ENCODE peak calls at places on chromosomes 4 and X, in seven cellular contexts. O is Panc1, L is K562, A is SK-N-SH, T is GM12878, F is H1, N is HepG2. V is an unnamed sample. For H3K4me1, the result is how much of the 10 kb centered on the place peaks cover.

GRCh38 chrX:33205321-33205720 is 6.0 kb downstream of the DMD start:
- DNase-seq in O (no peak), L (no peak), A (no peak), T (no peak), F (no peak), N (no peak), V (no peak)

GRCh38 chr4:73311428-73311827 is 52.8 kb upstream of the ANKRD17 start:
- DNase-seq in O (no peak), L (peak), A (no peak), T (no peak), F (no peak), N (peak), V (peak)

GRCh38 chrX:3393168-3393567 is 46.7 kb upstream of the MXRA5 start:
- DNase-seq in O (no peak), L (no peak), A (no peak), T (no peak), F (no peak), N (no peak), V (no peak)

GRCh38 chrX:134624046-134624430 is 34.2 kb downstream of the PLAC1 start:
- DNase-seq in O (no peak), L (no peak), A (no peak), T (no peak), F (no peak), N (peak), V (no peak)

GRCh38 chr4:10053635-10054453 is 32.5 kb upstream of the SLC2A9 start:
- DNase-seq in O (no peak), L (no peak), A (no peak), T (no peak), F (no peak), N (no peak), V (no peak)

GRCh38 chr4:26086621-26087068 is 172.6 kb downstream of the SMIM20 start:
- DNase-seq in O (no peak), L (no peak), A (peak), T (no peak), F (no peak), N (no peak), V (no peak)

GRCh38 chrX:11628399-11628798 is 37.3 kb downstream of the ARHGAP6 start:
- DNase-seq in O (no peak), L (no peak), A (no peak), T (no peak), F (no peak), N (no peak), V (no peak)

GRCh38 chr4:54587107-54587506 is 70.7 kb upstream of the KIT start:
- DNase-seq in O (no peak), L (no peak), A (no peak), T (no peak), F (no peak), N (no peak), V (no peak)

GRCh38 chr4:63563288-63564014 is 845.8 kb downstream of the TECRL start:
- DNase-seq in O (no peak), L (no peak), A (no peak), T (no peak), F (no peak), N (no peak), V (no peak)

GRCh38 chrX:136525738-136526606 is 6.0 kb upstream of the VGLL1 start:
- DNase-seq in O (peak), L (no peak), A (no peak), T (no peak), F (no peak), N (no peak), V (no peak)

GRCh38 chr4:77075869-77076801 is at the start of gene CCNI:
- DNase-seq in O (peak), L (peak), A (peak), T (peak), F (peak), N (peak), V (peak)

GRCh38 chr4:180356766-180357165 is 1886.4 kb upstream of the TENM3 start:
- DNase-seq in O (no peak), L (no peak), A (no peak), T (no peak), F (no peak), N (no peak), V (no peak)

GRCh38 chr4:13348216-13348615 is 135.9 kb downstream of the RAB28 start:
- DNase-seq in O (no peak), L (no peak), A (no peak), T (no peak), F (no peak), N (no peak), V (no peak)

GRCh38 chr4:94488667-94489066 is 36.9 kb downstream of the PDLIM5 start:
- DNase-seq in O (no peak), L (no peak), A (no peak), T (no peak), F (no peak), N (no peak), V (no peak)

GRCh38 chr4:114132830-114133229 is 153.4 kb upstream of the ARSJ start:
- DNase-seq in O (no peak), L (no peak), A (no peak), T (no peak), F (no peak), N (no peak), V (no peak)

GRCh38 chrX:130079824-130080406 is 30.4 kb downstream of the ELF4 start:
- DNase-seq in O (peak), L (peak), A (peak), T (no peak), F (no peak), N (peak), V (peak)

GRCh38 chrX:82087699-82088098 is 885.8 kb downstream of the SH3BGRL start:
- DNase-seq in O (no peak), L (no peak), A (no peak), T (no peak), F (no peak), N (no peak), V (no peak)

GRCh38 chrX:110175146-110175545 is 142.7 kb downstream of the AMMECR1 start:
- DNase-seq in O (no peak), L (no peak), A (no peak), T (no peak), F (no peak), N (no peak), V (no peak)

GRCh38 chr4:184456337-184456736 is 18.0 kb downstream of the IRF2 start:
- DNase-seq in O (no peak), L (no peak), A (no peak), T (no peak), F (no peak), N (no peak), V (no peak)

GRCh38 chr4:184453402-184454160 is 20.8 kb downstream of the IRF2 start:
- DNase-seq in O (no peak), L (no peak), A (no peak), T (no peak), F (no peak), N (no peak), V (no peak)

GRCh38 chr4:184457530-184458249 is 16.7 kb downstream of the IRF2 start:
- DNase-seq in O (no peak), L (no peak), A (no peak), T (no peak), F (no peak), N (no peak), V (no peak)

GRCh38 chr4:184451726-184452125 is 22.6 kb downstream of the IRF2 start:
- DNase-seq in O (no peak), L (peak), A (peak), T (no peak), F (no peak), N (no peak), V (no peak)

GRCh38 chr4:184455299-184455698 is 19.1 kb downstream of the IRF2 start:
- DNase-seq in O (no peak), L (no peak), A (no peak), T (no peak), F (no peak), N (no peak), V (no peak)
- H3K4me1 ChIP-seq in O (under half), L (under half), A (under half), T (half or more), F (under half), N (under half), V (under half)

DNA sequence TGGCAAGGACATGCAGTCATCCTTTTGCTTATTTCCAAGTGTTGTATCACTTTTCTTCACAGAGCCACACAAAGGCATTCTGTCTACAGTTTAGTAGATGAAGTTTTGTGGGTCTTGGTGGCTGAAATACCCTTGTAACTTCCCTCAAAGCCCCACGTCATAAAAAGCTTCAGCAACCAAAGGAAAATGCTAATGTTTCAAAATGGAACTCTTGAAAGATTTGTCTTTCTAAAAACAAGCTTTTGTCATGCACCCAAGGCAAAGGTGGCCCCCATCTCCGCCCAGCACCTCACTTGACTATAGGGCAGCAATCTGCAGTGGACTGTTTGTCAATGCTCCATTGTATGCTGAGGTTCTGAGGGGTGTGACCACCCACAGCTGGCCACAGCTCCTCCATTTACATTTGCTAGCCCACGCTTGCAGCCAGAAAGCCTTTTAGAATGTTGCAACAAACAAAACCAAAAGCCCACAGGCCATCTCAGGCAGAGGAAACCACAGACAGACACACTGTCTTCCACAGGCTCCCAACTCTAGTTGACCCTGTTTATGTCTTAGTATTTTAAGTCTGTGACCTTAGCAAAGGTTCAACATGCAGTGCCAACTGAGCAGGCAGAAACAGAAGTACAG is 87.2 kb upstream of the FAM9C start:
- DNase-seq in O (no peak), L (no peak), A (no peak), T (no peak), F (no peak), N (peak), V (no peak)
- TF ChIP-seq SIN3A in O (no peak), L (no peak), A (no peak), T (no peak), F (no peak), N (no peak), V (no peak)

DNA sequence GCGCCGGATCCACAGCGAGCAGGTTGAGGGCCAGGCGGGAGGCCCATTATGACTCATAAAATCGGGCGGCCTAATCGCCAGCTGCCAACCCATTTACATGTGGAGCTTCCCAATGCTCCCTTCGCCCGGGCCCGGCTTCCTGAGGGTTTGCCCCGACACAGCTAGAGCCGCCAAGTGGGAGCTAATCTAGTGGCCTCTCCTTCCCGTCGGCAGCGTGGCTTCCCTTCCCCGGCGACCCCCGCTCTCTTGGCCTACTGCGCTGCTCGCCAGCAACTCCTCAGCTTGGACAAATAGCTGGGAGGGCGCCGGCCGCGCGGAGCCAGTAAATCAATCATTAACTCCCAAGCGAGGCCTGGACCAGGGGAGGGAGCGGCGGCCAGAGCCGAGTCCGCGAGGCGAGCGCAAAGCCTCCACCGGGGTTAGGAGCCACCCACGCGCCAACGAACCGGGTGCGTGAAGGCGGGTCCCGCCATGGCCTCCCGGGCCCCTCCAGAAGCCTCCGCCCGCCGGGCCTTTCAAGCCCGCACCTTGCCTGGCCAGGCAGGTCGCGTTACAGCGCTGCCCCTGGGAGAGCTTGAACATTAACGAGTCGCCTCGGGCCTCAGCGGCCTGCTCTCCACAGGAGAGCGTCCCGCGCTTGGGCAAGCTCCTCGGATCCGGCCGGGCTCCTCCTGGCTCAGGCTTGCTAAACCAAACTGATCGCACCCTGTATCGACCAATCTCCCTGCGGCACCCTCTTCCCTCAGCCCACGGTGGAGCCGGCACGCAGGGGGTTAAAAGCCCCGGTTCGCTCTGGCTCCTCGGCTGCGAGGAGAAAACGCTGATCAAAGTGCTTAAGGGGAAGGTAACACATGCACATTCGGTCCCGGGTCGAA is 10.6 kb upstream of the BCOR start:
- DNase-seq in O (no peak), L (no peak), A (no peak), T (no peak), F (no peak), N (peak), V (no peak)
- TF ChIP-seq POLR2AphosphoS5 in O (no peak), L (no peak), A (no peak), T (no peak), F (no peak), N (peak), V (no peak)

GRCh38 chr4:145732895-145733880 is 53.2 kb downstream of the C4orf51 start:
- DNase-seq in O (no peak), L (peak), A (peak), T (peak), F (peak), N (peak), V (peak)
- H3K4me1 ChIP-seq in O (under half), L (under half), A (under half), T (under half), F (under half), N (under half), V (under half)

GRCh38 chr4:99117876-99118693 is 26.0 kb downstream of the ADH4 start:
- DNase-seq in O (no peak), L (no peak), A (peak), T (no peak), F (no peak), N (peak), V (no peak)
- TF ChIP-seq SIN3A in O (no peak), L (no peak), A (no peak), T (no peak), F (no peak), N (no peak), V (no peak)

GRCh38 chr4:118888666-118889312 is at the start of gene SYNPO2:
- DNase-seq in O (no peak), L (no peak), A (peak), T (no peak), F (peak), N (no peak), V (peak)
- TF ChIP-seq POLR2AphosphoS5 in O (no peak), L (no peak), A (peak), T (no peak), F (peak), N (no peak), V (peak)